ENCODE peak calls at places on chromosomes 13 and 19, in nine cellular contexts. One of them, this sample, is unnamed.

GRCh38 chr13:49454388-49455015 is 10.4 kb downstream of the SETDB2 start:
- DNase-seq in iPS DF 6.9: no peak
- DNase-seq in Caco-2: no peak
- DNase-seq in CD4-positive, CD25-positive, alpha-beta regulatory T cell: peak
- DNase-seq in upper lobe of left lung: no peak
- DNase-seq in A172: no peak
- DNase-seq in fibroblast of mammary gland: peak
- DNase-seq in AG08395: peak
- DNase-seq in NB4: no peak
- DNase-seq in this sample: no peak

GRCh38 chr19:16370671-16371391 is 46.2 kb downstream of the KLF2 start:
- DNase-seq in Caco-2: no peak
- DNase-seq in CD4-positive, CD25-positive, alpha-beta regulatory T cell: peak
- DNase-seq in A172: no peak
- DNase-seq in AG08395: no peak
- DNase-seq in fibroblast of mammary gland: no peak
- DNase-seq in upper lobe of left lung: no peak
- DNase-seq in NB4: no peak
- DNase-seq in iPS DF 6.9: no peak
- DNase-seq in this sample: no peak

GRCh38 chr13:98265669-98266551 is 88.8 kb upstream of the RNF113B start:
- DNase-seq in CD4-positive, CD25-positive, alpha-beta regulatory T cell: no peak
- DNase-seq in fibroblast of mammary gland: peak
- DNase-seq in Caco-2: peak
- DNase-seq in iPS DF 6.9: no peak
- DNase-seq in upper lobe of left lung: no peak
- DNase-seq in A172: no peak
- DNase-seq in NB4: no peak
- DNase-seq in AG08395: no peak
- DNase-seq in this sample: peak

GRCh38 chr19:43699506-43700367 is 16.1 kb upstream of the IRGC start:
- DNase-seq in NB4: no peak
- DNase-seq in AG08395: no peak
- DNase-seq in Caco-2: no peak
- DNase-seq in iPS DF 6.9: peak
- DNase-seq in A172: no peak
- DNase-seq in upper lobe of left lung: no peak
- DNase-seq in CD4-positive, CD25-positive, alpha-beta regulatory T cell: no peak
- DNase-seq in fibroblast of mammary gland: peak
- DNase-seq in this sample: no peak

GRCh38 chr19:36939153-36939552 is 23.0 kb downstream of the ZNF568 start:
- DNase-seq in A172: no peak
- DNase-seq in NB4: peak
- DNase-seq in CD4-positive, CD25-positive, alpha-beta regulatory T cell: no peak
- DNase-seq in Caco-2: no peak
- DNase-seq in fibroblast of mammary gland: peak
- DNase-seq in upper lobe of left lung: no peak
- DNase-seq in iPS DF 6.9: no peak
- DNase-seq in AG08395: peak
- DNase-seq in this sample: no peak

GRCh38 chr13:42893346-42893745 is 98.7 kb downstream of the EPSTI1 start:
- DNase-seq in A172: no peak
- DNase-seq in Caco-2: peak
- DNase-seq in upper lobe of left lung: no peak
- DNase-seq in AG08395: peak
- DNase-seq in fibroblast of mammary gland: peak
- DNase-seq in NB4: peak
- DNase-seq in CD4-positive, CD25-positive, alpha-beta regulatory T cell: no peak
- DNase-seq in iPS DF 6.9: no peak
- DNase-seq in this sample: no peak

GRCh38 chr13:113448885-113449692 is 4.2 kb downstream of the ADPRHL1 start:
- DNase-seq in upper lobe of left lung: peak
- DNase-seq in Caco-2: peak
- DNase-seq in A172: no peak
- DNase-seq in CD4-positive, CD25-positive, alpha-beta regulatory T cell: peak
- DNase-seq in NB4: peak
- DNase-seq in AG08395: peak
- DNase-seq in fibroblast of mammary gland: peak
- DNase-seq in iPS DF 6.9: no peak
- DNase-seq in this sample: no peak

GRCh38 chr13:64234255-64234654 is 2818.6 kb upstream of the PCDH20 start:
- DNase-seq in A172: peak
- DNase-seq in AG08395: no peak
- DNase-seq in Caco-2: no peak
- DNase-seq in upper lobe of left lung: no peak
- DNase-seq in fibroblast of mammary gland: peak
- DNase-seq in iPS DF 6.9: no peak
- DNase-seq in NB4: no peak
- DNase-seq in CD4-positive, CD25-positive, alpha-beta regulatory T cell: no peak
- DNase-seq in this sample: peak

GRCh38 chr13:107339209-107339608 is 771.3 kb upstream of the ARGLU1 start:
- DNase-seq in upper lobe of left lung: no peak
- DNase-seq in NB4: no peak
- DNase-seq in iPS DF 6.9: no peak
- DNase-seq in AG08395: no peak
- DNase-seq in Caco-2: no peak
- DNase-seq in fibroblast of mammary gland: peak
- DNase-seq in CD4-positive, CD25-positive, alpha-beta regulatory T cell: no peak
- DNase-seq in A172: peak
- DNase-seq in this sample: peak

GRCh38 chr19:38842439-38843174 is 7.2 kb downstream of the HNRNPL start:
- DNase-seq in fibroblast of mammary gland: no peak
- DNase-seq in upper lobe of left lung: peak
- DNase-seq in CD4-positive, CD25-positive, alpha-beta regulatory T cell: peak
- DNase-seq in AG08395: no peak
- DNase-seq in iPS DF 6.9: no peak
- DNase-seq in Caco-2: no peak
- DNase-seq in A172: no peak
- DNase-seq in NB4: no peak
- DNase-seq in this sample: no peak

GRCh38 chr13:22271963-22272362 is 601.1 kb downstream of the FGF9 start:
- DNase-seq in upper lobe of left lung: no peak
- DNase-seq in Caco-2: no peak
- DNase-seq in fibroblast of mammary gland: no peak
- DNase-seq in A172: no peak
- DNase-seq in iPS DF 6.9: no peak
- DNase-seq in NB4: no peak
- DNase-seq in AG08395: no peak
- DNase-seq in CD4-positive, CD25-positive, alpha-beta regulatory T cell: no peak
- DNase-seq in this sample: no peak

GRCh38 chr19:10104665-10105221 is 1.4 kb upstream of the PPAN start:
- DNase-seq in iPS DF 6.9: no peak
- DNase-seq in Caco-2: no peak
- DNase-seq in AG08395: no peak
- DNase-seq in upper lobe of left lung: peak
- DNase-seq in fibroblast of mammary gland: no peak
- DNase-seq in CD4-positive, CD25-positive, alpha-beta regulatory T cell: peak
- DNase-seq in NB4: peak
- DNase-seq in A172: no peak
- DNase-seq in this sample: no peak

GRCh38 chr19:8075158-8076086 is 22.9 kb downstream of the CCL25 start:
- DNase-seq in CD4-positive, CD25-positive, alpha-beta regulatory T cell: no peak
- DNase-seq in A172: no peak
- DNase-seq in Caco-2: no peak
- DNase-seq in upper lobe of left lung: no peak
- DNase-seq in fibroblast of mammary gland: no peak
- DNase-seq in iPS DF 6.9: no peak
- DNase-seq in AG08395: no peak
- DNase-seq in NB4: no peak
- DNase-seq in this sample: no peak

GRCh38 chr13:110103479-110103878 is 203.5 kb downstream of the COL4A1 start:
- DNase-seq in CD4-positive, CD25-positive, alpha-beta regulatory T cell: no peak
- DNase-seq in AG08395: no peak
- DNase-seq in fibroblast of mammary gland: peak
- DNase-seq in A172: no peak
- DNase-seq in Caco-2: no peak
- DNase-seq in NB4: no peak
- DNase-seq in upper lobe of left lung: no peak
- DNase-seq in iPS DF 6.9: no peak
- DNase-seq in this sample: no peak

GRCh38 chr13:33169273-33169980 is 116.1 kb downstream of the STARD13 start:
- DNase-seq in upper lobe of left lung: no peak
- DNase-seq in iPS DF 6.9: no peak
- DNase-seq in NB4: no peak
- DNase-seq in fibroblast of mammary gland: peak
- DNase-seq in CD4-positive, CD25-positive, alpha-beta regulatory T cell: no peak
- DNase-seq in Caco-2: no peak
- DNase-seq in AG08395: peak
- DNase-seq in A172: peak
- DNase-seq in this sample: peak

GRCh38 chr19:1035998-1036621 is 3.8 kb upstream of the ABCA7 start:
- DNase-seq in A172: no peak
- DNase-seq in AG08395: no peak
- DNase-seq in CD4-positive, CD25-positive, alpha-beta regulatory T cell: no peak
- DNase-seq in upper lobe of left lung: no peak
- DNase-seq in fibroblast of mammary gland: no peak
- DNase-seq in Caco-2: no peak
- DNase-seq in iPS DF 6.9: no peak
- DNase-seq in NB4: peak
- DNase-seq in this sample: no peak

GRCh38 chr13:108902557-108903155 is 273.2 kb downstream of the MYO16 start:
- DNase-seq in iPS DF 6.9: no peak
- DNase-seq in NB4: no peak
- DNase-seq in CD4-positive, CD25-positive, alpha-beta regulatory T cell: no peak
- DNase-seq in A172: no peak
- DNase-seq in AG08395: no peak
- DNase-seq in Caco-2: no peak
- DNase-seq in fibroblast of mammary gland: no peak
- DNase-seq in upper lobe of left lung: no peak
- DNase-seq in this sample: no peak

GRCh38 chr19:53333071-53333465 is 481 bp upstream of the ZNF845 start:
- DNase-seq in upper lobe of left lung: peak
- DNase-seq in AG08395: peak
- DNase-seq in fibroblast of mammary gland: no peak
- DNase-seq in CD4-positive, CD25-positive, alpha-beta regulatory T cell: peak
- DNase-seq in Caco-2: peak
- DNase-seq in A172: no peak
- DNase-seq in iPS DF 6.9: no peak
- DNase-seq in NB4: peak
- DNase-seq in this sample: peak

GRCh38 chr13:56903710-56904109 is 237.0 kb upstream of the PRR20A start:
- DNase-seq in A172: no peak
- DNase-seq in Caco-2: no peak
- DNase-seq in NB4: no peak
- DNase-seq in CD4-positive, CD25-positive, alpha-beta regulatory T cell: no peak
- DNase-seq in upper lobe of left lung: no peak
- DNase-seq in iPS DF 6.9: no peak
- DNase-seq in fibroblast of mammary gland: no peak
- DNase-seq in AG08395: no peak
- DNase-seq in this sample: no peak

GRCh38 chr13:23380534-23380933 is 53.0 kb downstream of the SACS start:
- DNase-seq in upper lobe of left lung: no peak
- DNase-seq in CD4-positive, CD25-positive, alpha-beta regulatory T cell: no peak
- DNase-seq in A172: no peak
- DNase-seq in iPS DF 6.9: no peak
- DNase-seq in AG08395: no peak
- DNase-seq in fibroblast of mammary gland: peak
- DNase-seq in Caco-2: no peak
- DNase-seq in NB4: no peak
- DNase-seq in this sample: no peak

GRCh38 chr13:111528513-111528912 is 208.1 kb downstream of the TEX29 start:
- DNase-seq in Caco-2: no peak
- DNase-seq in CD4-positive, CD25-positive, alpha-beta regulatory T cell: no peak
- DNase-seq in upper lobe of left lung: no peak
- DNase-seq in AG08395: no peak
- DNase-seq in fibroblast of mammary gland: no peak
- DNase-seq in A172: no peak
- DNase-seq in iPS DF 6.9: no peak
- DNase-seq in NB4: no peak
- DNase-seq in this sample: no peak

GRCh38 chr19:39512964-39513363 is 2.0 kb upstream of the SELENOV start:
- DNase-seq in NB4: no peak
- DNase-seq in Caco-2: no peak
- DNase-seq in CD4-positive, CD25-positive, alpha-beta regulatory T cell: no peak
- DNase-seq in fibroblast of mammary gland: no peak
- DNase-seq in iPS DF 6.9: no peak
- DNase-seq in upper lobe of left lung: no peak
- DNase-seq in A172: no peak
- DNase-seq in AG08395: no peak
- DNase-seq in this sample: no peak

GRCh38 chr19:15332311-15332996 is at the start of gene BRD4:
- DNase-seq in NB4: peak
- DNase-seq in CD4-positive, CD25-positive, alpha-beta regulatory T cell: peak
- DNase-seq in Caco-2: peak
- DNase-seq in iPS DF 6.9: no peak
- DNase-seq in A172: peak
- DNase-seq in AG08395: peak
- DNase-seq in upper lobe of left lung: peak
- DNase-seq in fibroblast of mammary gland: peak
- DNase-seq in this sample: no peak

GRCh38 chr13:30429721-30430694 is 7.7 kb downstream of the UBE2L5 start:
- DNase-seq in Caco-2: no peak
- DNase-seq in iPS DF 6.9: no peak
- DNase-seq in A172: peak
- DNase-seq in upper lobe of left lung: no peak
- DNase-seq in AG08395: peak
- DNase-seq in CD4-positive, CD25-positive, alpha-beta regulatory T cell: peak
- DNase-seq in fibroblast of mammary gland: peak
- DNase-seq in NB4: peak
- DNase-seq in this sample: peak

GRCh38 chr13:101868585-101869469 is 416.4 kb downstream of the ITGBL1 start:
- DNase-seq in Caco-2: no peak
- DNase-seq in AG08395: no peak
- DNase-seq in A172: no peak
- DNase-seq in CD4-positive, CD25-positive, alpha-beta regulatory T cell: no peak
- DNase-seq in fibroblast of mammary gland: no peak
- DNase-seq in NB4: no peak
- DNase-seq in iPS DF 6.9: no peak
- DNase-seq in upper lobe of left lung: no peak
- DNase-seq in this sample: no peak

GRCh38 chr19:58581227-58582141 is 8.3 kb upstream of the MZF1 start:
- DNase-seq in CD4-positive, CD25-positive, alpha-beta regulatory T cell: peak
- DNase-seq in AG08395: peak
- DNase-seq in Caco-2: peak
- DNase-seq in fibroblast of mammary gland: peak
- DNase-seq in A172: no peak
- DNase-seq in NB4: peak
- DNase-seq in iPS DF 6.9: peak
- DNase-seq in upper lobe of left lung: peak
- DNase-seq in this sample: peak

GRCh38 chr13:107395927-107396757 is 819.2 kb downstream of the LIG4 start:
- DNase-seq in Caco-2: no peak
- DNase-seq in CD4-positive, CD25-positive, alpha-beta regulatory T cell: no peak
- DNase-seq in A172: no peak
- DNase-seq in upper lobe of left lung: no peak
- DNase-seq in fibroblast of mammary gland: no peak
- DNase-seq in NB4: no peak
- DNase-seq in AG08395: no peak
- DNase-seq in iPS DF 6.9: no peak
- DNase-seq in this sample: no peak

GRCh38 chr19:13795595-13796300 is 505 bp downstream of the ZSWIM4 start:
- DNase-seq in iPS DF 6.9: no peak
- DNase-seq in NB4: no peak
- DNase-seq in AG08395: no peak
- DNase-seq in Caco-2: no peak
- DNase-seq in upper lobe of left lung: peak
- DNase-seq in CD4-positive, CD25-positive, alpha-beta regulatory T cell: no peak
- DNase-seq in A172: peak
- DNase-seq in fibroblast of mammary gland: no peak
- DNase-seq in this sample: no peak

GRCh38 chr19:40774916-40775631 is at the start of gene MIA:
- DNase-seq in NB4: no peak
- DNase-seq in Caco-2: no peak
- DNase-seq in AG08395: no peak
- DNase-seq in fibroblast of mammary gland: no peak
- DNase-seq in CD4-positive, CD25-positive, alpha-beta regulatory T cell: no peak
- DNase-seq in upper lobe of left lung: no peak
- DNase-seq in iPS DF 6.9: no peak
- DNase-seq in A172: no peak
- DNase-seq in this sample: no peak

GRCh38 chr19:604355-604754 is 14.7 kb downstream of the HCN2 start:
- DNase-seq in upper lobe of left lung: no peak
- DNase-seq in iPS DF 6.9: no peak
- DNase-seq in fibroblast of mammary gland: no peak
- DNase-seq in CD4-positive, CD25-positive, alpha-beta regulatory T cell: no peak
- DNase-seq in Caco-2: peak
- DNase-seq in NB4: peak
- DNase-seq in AG08395: no peak
- DNase-seq in A172: no peak
- DNase-seq in this sample: no peak

GRCh38 chr19:10262771-10263170 is 8.1 kb upstream of the ICAM1 start:
- DNase-seq in iPS DF 6.9: no peak
- DNase-seq in AG08395: no peak
- DNase-seq in CD4-positive, CD25-positive, alpha-beta regulatory T cell: no peak
- DNase-seq in NB4: peak
- DNase-seq in A172: peak
- DNase-seq in upper lobe of left lung: no peak
- DNase-seq in Caco-2: no peak
- DNase-seq in fibroblast of mammary gland: peak
- DNase-seq in this sample: no peak